ENCODE peak calls at places on chromosomes 5 and 9, in nine cellular contexts. N is ascending aorta, S is hepatocyte, W is tibial artery, U is BJ, T is spleen, A is uterus, Z is stomach, G is ovary. R is an unnamed sample. For H3K27me3, the result is how much of the 10 kb centered on the place peaks cover.

GRCh38 chr9:110995511-110996340 is 42.5 kb downstream of the LPAR1 start:
- DNase-seq in N (no peak), S (no peak), W (no peak), U (no peak), T (no peak), A (no peak), Z (no peak), G (no peak), R (no peak)

GRCh38 chr9:35695801-35696420 is 6.2 kb upstream of the TPM2 start:
- DNase-seq in N (no peak), S (peak), W (no peak), U (no peak), T (peak), A (no peak), Z (peak), G (no peak), R (no peak)

GRCh38 chr5:113057437-113058052 is 80.9 kb downstream of the DCP2 start:
- DNase-seq in N (no peak), S (no peak), W (no peak), U (no peak), T (peak), A (no peak), Z (no peak), G (no peak), R (no peak)

GRCh38 chr9:94287877-94288513 is 28.9 kb downstream of the ZNF169 start:
- DNase-seq in N (no peak), S (no peak), W (no peak), U (no peak), T (no peak), A (no peak), Z (no peak), G (no peak), R (peak)

GRCh38 chr9:95771556-95772280 is 103.8 kb upstream of the ERCC6L2 start:
- DNase-seq in N (no peak), S (peak), W (no peak), U (no peak), T (no peak), A (peak), Z (peak), G (peak), R (peak)

GRCh38 chr5:146586752-146587151 is 70.8 kb upstream of the GPR151 start:
- DNase-seq in N (no peak), S (no peak), W (no peak), U (no peak), T (no peak), A (no peak), Z (no peak), G (no peak), R (no peak)

GRCh38 chr5:58999804-59000595 is 417.1 kb downstream of the RAB3C start:
- DNase-seq in N (no peak), S (no peak), W (no peak), U (no peak), T (no peak), A (no peak), Z (no peak), G (no peak), R (no peak)

GRCh38 chr9:122350577-122351355 is 20.1 kb upstream of the PTGS1 start:
- DNase-seq in N (no peak), S (peak), W (peak), U (no peak), T (peak), A (peak), Z (peak), G (peak), R (peak)

GRCh38 chr5:158898185-158899177 is 201.2 kb downstream of the EBF1 start:
- DNase-seq in N (no peak), S (no peak), W (no peak), U (no peak), T (no peak), A (no peak), Z (no peak), G (no peak), R (no peak)

GRCh38 chr9:32128546-32128945 is 255.9 kb upstream of the ACO1 start:
- DNase-seq in N (no peak), S (no peak), W (no peak), U (no peak), T (no peak), A (no peak), Z (no peak), G (no peak), R (peak)

GRCh38 chr5:44875661-44876250 is 67.0 kb downstream of the MRPS30 start:
- DNase-seq in N (no peak), S (peak), W (no peak), U (no peak), T (no peak), A (no peak), Z (no peak), G (no peak), R (no peak)

DNA sequence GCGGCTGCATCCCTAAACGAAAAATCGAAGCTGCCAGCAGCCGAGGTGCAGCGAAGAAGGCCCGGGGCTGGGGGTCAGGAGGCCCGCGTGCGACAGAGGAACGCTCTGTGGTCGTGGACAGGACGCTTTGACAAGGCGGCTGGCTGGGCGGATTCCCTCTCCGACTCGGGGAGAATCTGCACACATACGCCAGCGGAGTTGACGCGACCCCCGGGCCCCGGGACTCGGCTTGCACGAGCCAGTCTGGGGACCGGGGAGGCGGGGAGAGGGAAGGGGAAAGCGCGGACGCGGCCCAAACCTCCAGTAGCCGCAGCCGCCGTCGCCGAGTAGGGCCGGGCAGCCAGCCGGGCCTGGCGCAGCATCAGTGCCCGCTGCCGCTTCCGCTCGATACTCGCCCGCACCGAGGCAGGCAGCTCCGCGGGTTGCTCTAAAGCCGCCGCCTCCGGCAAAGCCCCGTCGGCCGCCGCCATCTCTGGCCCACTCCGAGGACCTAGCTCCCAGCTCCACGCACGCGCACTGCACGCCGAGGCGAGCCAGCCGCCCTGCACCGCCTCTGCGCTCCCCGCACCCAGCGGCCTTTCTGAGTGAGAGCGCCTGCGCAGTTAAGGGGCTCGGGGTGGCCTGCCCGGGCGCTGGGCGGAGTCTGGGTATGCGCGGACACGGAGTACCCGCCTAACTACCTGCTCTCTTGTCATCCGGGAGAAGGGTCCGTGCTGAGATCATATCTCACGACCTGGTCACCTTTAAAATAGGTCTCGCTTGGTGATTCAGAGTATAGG is at the start of gene XPA:
- DNase-seq in N (peak), S (peak), W (peak), U (peak), T (peak), A (peak), Z (peak), G (peak), R (peak)
- TF ChIP-seq CTCF in N (no peak), S (no peak), W (no peak), U (no peak), T (peak), A (peak), Z (no peak), G (peak), R (no peak)

GRCh38 chr5:116436674-116437350 is 137.8 kb downstream of the SEMA6A start:
- DNase-seq in N (no peak), S (no peak), W (no peak), U (no peak), T (no peak), A (no peak), Z (no peak), G (no peak), R (no peak)
- H3K27me3 ChIP-seq in N (under half), S (under half), W (under half), U (under half), T (under half), A (under half), Z (under half), G (under half), R (under half)

DNA sequence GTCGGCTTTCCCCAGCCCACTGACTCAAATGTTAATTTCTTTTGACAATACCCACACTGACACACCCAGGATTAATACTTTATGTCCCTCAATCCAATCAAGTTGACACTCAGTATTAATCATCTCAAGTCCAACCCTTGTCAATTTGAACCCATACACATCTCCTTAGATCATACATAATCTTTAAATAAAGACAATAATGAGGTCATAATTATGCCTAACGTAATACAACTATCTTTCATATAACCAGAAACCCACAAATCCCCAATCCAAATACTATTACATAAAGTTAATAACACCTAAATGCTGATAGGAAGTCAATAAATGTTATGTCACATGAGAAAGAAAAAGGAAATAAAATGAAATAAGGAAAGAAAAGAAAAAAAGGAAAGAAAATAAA is 934.2 kb downstream of the CDH9 start:
- DNase-seq in N (no peak), S (no peak), W (no peak), U (no peak), T (no peak), A (no peak), Z (no peak), G (no peak), R (no peak)
- TF ChIP-seq CTCF in N (no peak), S (no peak), W (no peak), U (no peak), T (no peak), A (no peak), Z (no peak), G (no peak), R (no peak)

DNA sequence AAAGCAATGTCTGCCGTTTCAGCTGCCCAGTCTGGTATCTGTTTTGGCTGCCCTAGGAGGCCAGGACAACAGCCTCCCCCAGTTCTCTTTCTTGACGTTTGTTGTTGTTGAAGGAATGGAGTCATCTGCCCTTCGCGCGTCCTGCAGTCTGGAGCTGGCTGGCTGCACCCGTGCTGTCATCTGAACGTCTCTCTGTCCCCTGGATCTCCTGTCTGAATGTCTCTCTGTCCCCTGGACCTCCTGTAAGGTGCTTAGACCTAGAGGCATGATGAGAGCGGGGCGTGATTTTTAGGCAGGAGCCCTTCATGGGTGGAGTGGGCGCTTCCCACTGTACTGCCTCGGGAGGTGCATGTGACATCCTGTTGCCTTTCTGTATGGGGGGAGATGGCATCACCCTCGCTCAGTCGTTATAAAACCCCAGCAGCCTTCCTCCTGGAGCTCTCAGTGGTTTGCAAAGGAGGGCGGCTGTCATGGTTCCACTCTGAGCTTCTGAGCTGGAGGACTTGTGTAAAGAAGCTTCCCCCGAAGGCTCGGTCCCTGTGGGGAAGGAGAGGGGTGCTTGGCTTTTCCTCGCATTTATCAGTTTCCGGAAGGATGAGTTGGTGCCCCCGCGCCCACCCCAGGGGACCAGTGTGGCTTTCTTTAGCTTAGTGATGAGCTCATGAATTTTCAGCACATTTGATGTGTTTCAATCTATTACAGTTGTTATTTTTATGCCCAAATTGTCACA is 49.8 kb upstream of the OLFM1 start:
- DNase-seq in N (no peak), S (no peak), W (no peak), U (no peak), T (peak), A (no peak), Z (peak), G (no peak), R (no peak)
- H3K27me3 ChIP-seq in N (under half), S (under half), W (under half), U (under half), T (under half), A (under half), Z (half or more), G (under half), R (under half)

DNA sequence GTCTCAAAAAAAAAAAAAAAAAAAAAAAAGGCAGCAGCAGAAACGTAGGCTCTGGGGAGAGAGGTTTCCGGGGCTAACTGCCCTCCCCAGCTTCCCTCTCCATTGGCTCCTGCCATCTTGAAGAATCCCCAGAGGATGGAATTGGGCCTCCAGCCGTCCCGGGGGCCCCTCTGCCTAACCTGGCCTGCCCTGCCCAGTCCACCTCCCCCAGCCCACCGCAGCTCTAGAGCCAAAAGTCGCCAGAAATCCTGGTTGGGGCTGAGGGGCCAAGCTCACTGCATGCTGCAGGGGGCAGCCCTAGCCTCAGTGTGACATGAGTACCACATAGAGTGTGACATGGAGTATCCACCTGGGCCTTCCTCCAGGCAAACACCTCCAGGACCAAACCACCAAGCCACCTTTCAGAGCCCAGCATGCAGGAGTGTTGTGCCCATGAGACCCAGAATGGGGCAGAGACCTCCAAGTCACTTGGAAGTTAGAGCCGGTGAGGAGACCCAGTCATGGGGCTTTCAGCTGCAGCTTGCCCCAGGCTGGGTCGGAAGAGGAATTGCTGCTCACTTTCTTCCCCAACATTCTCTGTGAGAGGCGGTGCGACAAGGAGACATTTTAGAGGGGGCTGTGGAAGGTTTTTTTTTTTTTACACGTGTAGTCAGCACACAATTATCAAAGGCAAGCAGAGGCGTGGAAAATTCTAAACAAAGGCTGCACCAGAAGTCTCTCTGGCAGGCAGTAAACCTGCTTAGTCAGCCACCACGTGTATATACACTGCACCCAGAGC is 17.6 kb downstream of the CD74 start:
- DNase-seq in N (no peak), S (no peak), W (no peak), U (no peak), T (no peak), A (no peak), Z (no peak), G (no peak), R (no peak)
- TF ChIP-seq CTCF in N (no peak), S (no peak), W (no peak), U (no peak), T (no peak), A (no peak), Z (no peak), G (no peak), R (no peak)

GRCh38 chr9:124052401-124052800 is 40.8 kb downstream of the LHX2 start:
- DNase-seq in N (no peak), S (no peak), W (no peak), U (no peak), T (no peak), A (no peak), Z (no peak), G (no peak), R (no peak)
- H3K27me3 ChIP-seq in N (under half), S (under half), W (under half), U (under half), T (under half), A (under half), Z (half or more), G (under half), R (under half)

DNA sequence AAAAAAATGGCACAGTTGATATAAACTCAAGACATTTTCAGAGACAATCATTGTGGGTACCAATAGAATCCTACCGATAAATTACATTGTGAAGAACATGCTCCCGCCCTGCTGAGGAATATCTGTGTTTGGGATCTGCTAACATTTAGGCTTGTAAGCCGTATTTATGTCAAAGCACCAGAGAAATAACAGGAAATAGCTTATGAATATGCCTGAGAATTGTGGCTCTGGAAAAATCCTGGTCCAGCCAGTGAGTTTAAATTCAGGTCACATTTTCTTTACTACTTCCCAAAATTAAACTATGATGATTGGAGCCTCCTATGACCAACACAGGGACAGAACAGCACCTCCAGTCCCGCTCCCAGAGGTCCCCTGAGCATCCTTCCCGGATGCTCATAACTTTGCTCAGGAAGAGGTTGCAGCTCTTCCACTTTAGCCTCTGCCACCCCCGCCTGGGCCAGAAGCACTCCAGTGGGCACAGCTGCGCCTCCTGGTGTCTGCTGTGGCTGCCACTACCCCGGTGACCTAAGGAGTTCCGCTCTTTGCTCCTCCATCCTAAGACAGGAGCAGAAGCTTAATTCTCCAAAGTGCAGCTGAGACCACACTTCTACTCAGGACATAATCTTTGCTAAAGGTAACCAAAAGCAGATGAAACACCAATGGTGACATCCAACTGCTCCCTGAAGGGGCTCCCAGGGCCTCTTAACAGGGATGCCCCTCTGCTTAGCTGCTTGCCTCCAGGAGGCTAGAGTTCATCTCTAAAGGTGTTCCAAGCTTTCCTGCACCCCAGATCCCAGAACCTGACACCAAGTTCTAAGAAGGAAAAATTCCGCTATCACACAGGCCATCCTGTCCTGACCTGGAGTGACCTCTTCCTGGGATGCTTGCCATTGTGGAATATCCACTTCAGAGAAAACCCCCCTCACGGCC is 58.8 kb downstream of the SLC1A1 start:
- DNase-seq in N (no peak), S (peak), W (no peak), U (no peak), T (no peak), A (peak), Z (no peak), G (no peak), R (peak)
- TF ChIP-seq CTCF in N (no peak), S (no peak), W (peak), U (peak), T (no peak), A (peak), Z (no peak), G (no peak), R (peak)

GRCh38 chr5:169296456-169297220 is 4.3 kb downstream of the SLIT3 start:
- DNase-seq in N (no peak), S (no peak), W (peak), U (peak), T (no peak), A (peak), Z (no peak), G (no peak), R (no peak)
- H3K27me3 ChIP-seq in N (under half), S (under half), W (under half), U (under half), T (under half), A (under half), Z (under half), G (under half), R (under half)

DNA sequence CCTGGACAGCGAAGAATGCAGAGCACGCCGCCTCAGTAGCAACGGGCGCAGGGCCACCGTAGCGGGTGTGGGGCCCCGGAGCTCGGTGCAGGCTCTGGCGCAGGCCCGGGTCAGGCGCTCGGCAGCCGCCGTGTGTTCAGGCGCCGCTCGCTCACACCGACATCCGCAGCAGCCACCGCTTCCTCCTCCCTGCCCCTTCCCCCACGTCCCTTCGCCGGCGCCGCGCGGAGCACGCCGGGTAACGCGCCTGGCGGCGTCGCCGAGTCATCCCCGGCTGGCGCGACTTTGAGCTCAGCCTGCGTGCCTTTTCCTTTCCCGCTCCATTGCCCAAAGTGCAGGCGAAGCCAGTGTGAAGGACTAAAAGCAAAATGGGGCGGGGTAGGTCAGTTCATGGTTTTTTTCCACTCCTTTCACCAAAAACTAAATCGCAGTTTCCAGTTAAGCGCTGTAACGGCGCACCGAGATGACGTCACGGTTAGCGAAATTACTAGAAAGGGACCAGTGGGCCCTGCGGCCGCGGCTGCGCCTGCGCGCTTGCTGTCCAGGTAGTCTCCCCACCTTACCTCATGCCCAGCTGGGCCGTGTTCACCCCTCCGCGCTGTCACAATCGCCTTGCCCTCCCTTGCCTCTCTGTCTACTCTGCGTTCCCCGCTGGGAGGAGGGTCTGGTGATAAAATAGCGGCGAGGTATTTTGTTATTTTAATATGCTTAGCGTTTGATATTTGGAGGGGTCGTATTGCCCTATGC is at the start of gene UBQLN1:
- DNase-seq in N (peak), S (peak), W (peak), U (peak), T (peak), A (peak), Z (peak), G (peak), R (peak)
- TF ChIP-seq CTCF in N (no peak), S (no peak), W (no peak), U (no peak), T (peak), A (peak), Z (no peak), G (peak), R (no peak)

R was measured in cardiac muscle cell.